ENCODE peak calls at places on chromosomes 13 and 19, in eight cellular contexts. One of them, this sample, is unnamed. For H3K4me1, the result is how much of the 10 kb centered on the place peaks cover.

GRCh38 chr13:44734204-44734707 is 158.1 kb upstream of the TSC22D1 start:
- DNase-seq in body of pancreas: peak
- DNase-seq in fibroblast of lung: peak
- DNase-seq in OCI-LY7: no peak
- DNase-seq in lower lobe of right lung: peak
- DNase-seq in DND-41: no peak
- DNase-seq in psoas muscle: peak
- DNase-seq in thoracic aorta: no peak
- DNase-seq in this sample: peak

GRCh38 chr13:113273856-113274590 is 23.0 kb upstream of the LAMP1 start:
- DNase-seq in OCI-LY7: no peak
- DNase-seq in psoas muscle: no peak
- DNase-seq in fibroblast of lung: peak
- DNase-seq in thoracic aorta: no peak
- DNase-seq in DND-41: no peak
- DNase-seq in lower lobe of right lung: peak
- DNase-seq in body of pancreas: no peak
- DNase-seq in this sample: peak

GRCh38 chr13:41645313-41645712 is 188.0 kb downstream of the RGCC start:
- DNase-seq in lower lobe of right lung: peak
- DNase-seq in body of pancreas: no peak
- DNase-seq in fibroblast of lung: peak
- DNase-seq in OCI-LY7: no peak
- DNase-seq in thoracic aorta: no peak
- DNase-seq in DND-41: no peak
- DNase-seq in psoas muscle: peak
- DNase-seq in this sample: peak

GRCh38 chr13:30880151-30880551 is 25.9 kb upstream of the MEDAG start:
- DNase-seq in body of pancreas: no peak
- DNase-seq in thoracic aorta: no peak
- DNase-seq in psoas muscle: no peak
- DNase-seq in DND-41: no peak
- DNase-seq in fibroblast of lung: peak
- DNase-seq in OCI-LY7: no peak
- DNase-seq in lower lobe of right lung: no peak
- DNase-seq in this sample: no peak

GRCh38 chr13:62629618-62630017 is 1214.0 kb upstream of the PCDH20 start:
- DNase-seq in thoracic aorta: no peak
- DNase-seq in fibroblast of lung: no peak
- DNase-seq in OCI-LY7: no peak
- DNase-seq in lower lobe of right lung: no peak
- DNase-seq in DND-41: no peak
- DNase-seq in body of pancreas: peak
- DNase-seq in psoas muscle: no peak
- DNase-seq in this sample: no peak

GRCh38 chr19:41144403-41144802 is 30.2 kb downstream of the CYP2F1 start:
- DNase-seq in thoracic aorta: peak
- DNase-seq in lower lobe of right lung: peak
- DNase-seq in body of pancreas: peak
- DNase-seq in fibroblast of lung: peak
- DNase-seq in DND-41: peak
- DNase-seq in OCI-LY7: peak
- DNase-seq in psoas muscle: peak
- DNase-seq in this sample: peak

GRCh38 chr13:27405521-27406134 is 18.8 kb upstream of the GTF3A start:
- DNase-seq in DND-41: no peak
- DNase-seq in lower lobe of right lung: no peak
- DNase-seq in body of pancreas: no peak
- DNase-seq in psoas muscle: no peak
- DNase-seq in fibroblast of lung: no peak
- DNase-seq in thoracic aorta: no peak
- DNase-seq in OCI-LY7: no peak
- DNase-seq in this sample: no peak

GRCh38 chr13:113151745-113152707 is 6.4 kb upstream of the PROZ start:
- DNase-seq in OCI-LY7: no peak
- DNase-seq in lower lobe of right lung: no peak
- DNase-seq in fibroblast of lung: peak
- DNase-seq in DND-41: no peak
- DNase-seq in body of pancreas: no peak
- DNase-seq in thoracic aorta: no peak
- DNase-seq in psoas muscle: peak
- DNase-seq in this sample: no peak

GRCh38 chr19:54248016-54248601 is 5.5 kb upstream of the LILRA6 start:
- DNase-seq in psoas muscle: peak
- DNase-seq in fibroblast of lung: no peak
- DNase-seq in body of pancreas: no peak
- DNase-seq in lower lobe of right lung: peak
- DNase-seq in OCI-LY7: no peak
- DNase-seq in DND-41: no peak
- DNase-seq in thoracic aorta: no peak
- DNase-seq in this sample: no peak

GRCh38 chr19:49014123-49014869 is 2.6 kb downstream of the LHB start:
- DNase-seq in lower lobe of right lung: no peak
- DNase-seq in fibroblast of lung: no peak
- DNase-seq in body of pancreas: no peak
- DNase-seq in OCI-LY7: no peak
- DNase-seq in thoracic aorta: no peak
- DNase-seq in DND-41: no peak
- DNase-seq in psoas muscle: no peak
- DNase-seq in this sample: no peak

GRCh38 chr13:30413842-30414241 is 8.5 kb upstream of the UBE2L5 start:
- DNase-seq in OCI-LY7: no peak
- DNase-seq in body of pancreas: no peak
- DNase-seq in fibroblast of lung: no peak
- DNase-seq in DND-41: no peak
- DNase-seq in psoas muscle: no peak
- DNase-seq in thoracic aorta: no peak
- DNase-seq in lower lobe of right lung: no peak
- DNase-seq in this sample: no peak

GRCh38 chr19:47098608-47099007 is 15.0 kb downstream of the ZC3H4 start:
- DNase-seq in DND-41: no peak
- DNase-seq in OCI-LY7: no peak
- DNase-seq in thoracic aorta: no peak
- DNase-seq in psoas muscle: peak
- DNase-seq in lower lobe of right lung: no peak
- DNase-seq in fibroblast of lung: no peak
- DNase-seq in body of pancreas: no peak
- DNase-seq in this sample: no peak

GRCh38 chr13:79989251-79989661 is 351.7 kb downstream of the SPRY2 start:
- DNase-seq in psoas muscle: no peak
- DNase-seq in thoracic aorta: no peak
- DNase-seq in DND-41: no peak
- DNase-seq in body of pancreas: no peak
- DNase-seq in fibroblast of lung: no peak
- DNase-seq in lower lobe of right lung: no peak
- DNase-seq in OCI-LY7: no peak
- DNase-seq in this sample: peak

GRCh38 chr13:101258509-101258908 is 157.8 kb downstream of the NALCN start:
- DNase-seq in OCI-LY7: no peak
- DNase-seq in DND-41: no peak
- DNase-seq in fibroblast of lung: no peak
- DNase-seq in psoas muscle: no peak
- DNase-seq in lower lobe of right lung: no peak
- DNase-seq in body of pancreas: no peak
- DNase-seq in thoracic aorta: no peak
- DNase-seq in this sample: no peak

GRCh38 chr13:101262306-101262705 is 154.0 kb downstream of the NALCN start:
- DNase-seq in DND-41: no peak
- DNase-seq in thoracic aorta: no peak
- DNase-seq in psoas muscle: no peak
- DNase-seq in lower lobe of right lung: no peak
- DNase-seq in body of pancreas: no peak
- DNase-seq in fibroblast of lung: no peak
- DNase-seq in OCI-LY7: no peak
- DNase-seq in this sample: no peak

DNA sequence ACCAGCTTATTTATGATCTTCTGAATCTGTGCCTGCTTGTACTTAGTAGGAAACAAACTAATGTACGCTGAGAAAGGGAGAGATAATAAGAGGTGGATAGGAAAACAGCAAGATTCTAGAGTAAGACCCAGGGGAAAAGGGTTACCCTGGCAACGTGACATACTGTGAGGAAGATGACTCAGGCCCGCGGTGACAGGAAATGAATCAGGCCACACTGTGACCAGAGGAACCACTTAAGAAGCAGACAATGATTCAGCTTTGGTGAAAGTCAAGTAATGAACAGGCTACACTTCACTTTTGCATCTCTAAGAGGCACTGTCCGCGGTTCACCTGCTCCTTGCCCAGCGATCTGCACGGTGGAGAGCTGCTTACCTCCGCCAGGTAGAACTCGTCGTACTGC is 158.2 kb downstream of the NALCN start:
- DNase-seq in thoracic aorta: no peak
- DNase-seq in DND-41: peak
- DNase-seq in psoas muscle: peak
- DNase-seq in OCI-LY7: no peak
- DNase-seq in lower lobe of right lung: no peak
- DNase-seq in body of pancreas: no peak
- DNase-seq in fibroblast of lung: peak
- DNase-seq in this sample: peak
- H3K27ac ChIP-seq in thoracic aorta: no peak
- H3K27ac ChIP-seq in DND-41: no peak
- H3K27ac ChIP-seq in psoas muscle: no peak
- H3K27ac ChIP-seq in OCI-LY7: no peak
- H3K27ac ChIP-seq in lower lobe of right lung: no peak
- H3K27ac ChIP-seq in body of pancreas: no peak
- H3K27ac ChIP-seq in fibroblast of lung: peak
- H3K27ac ChIP-seq in this sample: no peak

DNA sequence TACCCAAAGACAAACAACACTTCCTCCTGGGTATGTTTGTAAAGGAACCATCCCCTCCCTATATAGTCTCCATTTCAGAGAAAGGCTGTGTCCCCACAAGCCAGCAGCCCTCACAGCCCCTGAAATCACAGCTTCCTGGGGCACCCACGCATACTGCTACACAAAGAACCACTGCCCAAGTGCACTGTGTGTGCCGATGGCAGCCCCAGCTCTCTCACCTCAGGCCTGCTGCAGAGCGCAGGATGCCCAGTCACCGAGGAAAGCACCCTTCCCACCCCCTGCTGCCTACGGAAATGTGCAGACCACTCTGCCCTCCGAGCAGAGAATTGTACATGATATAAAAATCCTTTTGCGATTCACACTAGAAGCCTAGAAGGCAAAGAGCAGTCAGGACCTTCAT is 39.4 kb downstream of the SOHLH2 start:
- DNase-seq in psoas muscle: no peak
- DNase-seq in fibroblast of lung: no peak
- DNase-seq in OCI-LY7: no peak
- DNase-seq in lower lobe of right lung: no peak
- DNase-seq in DND-41: no peak
- DNase-seq in body of pancreas: no peak
- DNase-seq in thoracic aorta: no peak
- DNase-seq in this sample: no peak
- TF ChIP-seq CTCF in psoas muscle: no peak
- TF ChIP-seq CTCF in fibroblast of lung: no peak
- TF ChIP-seq CTCF in OCI-LY7: no peak
- TF ChIP-seq CTCF in lower lobe of right lung: no peak
- TF ChIP-seq CTCF in DND-41: no peak
- TF ChIP-seq CTCF in body of pancreas: no peak
- TF ChIP-seq CTCF in thoracic aorta: no peak
- TF ChIP-seq CTCF in this sample: no peak

GRCh38 chr13:57739089-57739488 is 107.5 kb downstream of the PCDH17 start:
- DNase-seq in OCI-LY7: no peak
- DNase-seq in body of pancreas: no peak
- DNase-seq in lower lobe of right lung: no peak
- DNase-seq in thoracic aorta: no peak
- DNase-seq in fibroblast of lung: no peak
- DNase-seq in psoas muscle: no peak
- DNase-seq in DND-41: no peak
- DNase-seq in this sample: no peak

GRCh38 chr13:57739791-57740190 is 108.2 kb downstream of the PCDH17 start:
- DNase-seq in lower lobe of right lung: no peak
- DNase-seq in fibroblast of lung: peak
- DNase-seq in psoas muscle: no peak
- DNase-seq in body of pancreas: no peak
- DNase-seq in thoracic aorta: no peak
- DNase-seq in DND-41: no peak
- DNase-seq in OCI-LY7: no peak
- DNase-seq in this sample: no peak

DNA sequence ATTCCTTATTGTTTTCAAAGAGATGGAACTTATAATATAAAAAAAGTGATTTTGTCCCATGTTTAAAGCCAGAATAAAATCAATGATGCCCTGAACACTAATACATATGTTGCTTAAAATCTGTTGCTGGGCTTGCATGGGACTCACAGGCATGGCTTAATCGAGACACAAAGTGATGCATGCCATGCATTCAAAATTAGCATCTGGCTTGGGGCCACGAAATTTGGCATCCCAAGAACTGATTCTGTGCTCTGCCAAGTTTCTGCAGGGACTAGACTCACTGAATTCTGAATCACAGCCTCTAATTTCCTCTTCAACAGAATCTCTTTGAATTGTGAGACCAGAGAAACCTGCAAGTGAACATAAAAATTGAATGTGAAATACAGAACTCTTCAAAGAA is 109.2 kb downstream of the PCDH17 start:
- DNase-seq in thoracic aorta: no peak
- DNase-seq in fibroblast of lung: peak
- DNase-seq in OCI-LY7: no peak
- DNase-seq in DND-41: no peak
- DNase-seq in psoas muscle: no peak
- DNase-seq in body of pancreas: no peak
- DNase-seq in lower lobe of right lung: no peak
- DNase-seq in this sample: no peak
- H3K4me1 ChIP-seq in thoracic aorta: under half
- H3K4me1 ChIP-seq in fibroblast of lung: under half
- H3K4me1 ChIP-seq in OCI-LY7: under half
- H3K4me1 ChIP-seq in DND-41: under half
- H3K4me1 ChIP-seq in psoas muscle: under half
- H3K4me1 ChIP-seq in body of pancreas: under half
- H3K4me1 ChIP-seq in lower lobe of right lung: under half
- H3K4me1 ChIP-seq in this sample: under half

DNA sequence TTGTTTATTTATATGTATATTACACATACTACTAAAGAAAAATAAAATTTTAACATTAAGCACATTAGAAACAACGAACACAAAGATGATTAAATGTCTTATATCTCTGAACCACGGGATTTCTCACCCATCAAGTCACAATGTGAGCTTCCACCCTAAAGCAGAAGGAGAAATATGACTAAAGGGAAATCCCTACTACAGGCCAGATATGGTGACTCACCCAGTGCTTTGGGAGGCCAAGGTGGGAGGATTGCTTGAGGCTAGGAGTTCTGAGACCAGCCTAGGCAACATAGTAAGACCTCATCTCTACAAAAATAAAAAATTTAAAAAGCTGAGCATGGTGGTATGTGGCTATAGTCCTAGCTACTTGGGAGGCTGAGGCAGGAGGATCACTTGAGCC is 24.6 kb downstream of the DCT start:
- DNase-seq in fibroblast of lung: peak
- DNase-seq in OCI-LY7: no peak
- DNase-seq in thoracic aorta: no peak
- DNase-seq in lower lobe of right lung: no peak
- DNase-seq in psoas muscle: no peak
- DNase-seq in DND-41: no peak
- DNase-seq in body of pancreas: no peak
- DNase-seq in this sample: peak
- H3K27ac ChIP-seq in fibroblast of lung: no peak
- H3K27ac ChIP-seq in OCI-LY7: no peak
- H3K27ac ChIP-seq in thoracic aorta: no peak
- H3K27ac ChIP-seq in lower lobe of right lung: no peak
- H3K27ac ChIP-seq in psoas muscle: no peak
- H3K27ac ChIP-seq in DND-41: no peak
- H3K27ac ChIP-seq in body of pancreas: no peak
- H3K27ac ChIP-seq in this sample: no peak